ENCODE peak calls at places on chromosomes 5 and 9, in ten cellular contexts. Y is frontal cortex; F is neuronal stem cell; I is CD4-positive, alpha-beta memory T cell; J is aorta; V is germinal center; M is GM12864; Q is GDM1; W is NCI-H510A treated with DMSO at 0.1 percent for 48 hours; X is AG08396. K is an unnamed sample.
A peak's percentile ranks its signal among the peaks of the same experiment; 100 is the strongest.

GRCh38 chr5:107542428-107542827 is 128.3 kb downstream of the EFNA5 start:
- DNase-seq in I (no peak), W (peak; percentile 20), Y (no peak), X (peak; percentile 39), J (peak; percentile 86), M (no peak), V (no peak), F (no peak), Q (no peak), K (no peak)

GRCh38 chr5:152264656-152265055 is 140.4 kb downstream of the NMUR2 start:
- DNase-seq in I (no peak), J (no peak), Y (no peak), W (no peak), Q (no peak), F (no peak), V (no peak), X (no peak), M (no peak), K (no peak)

GRCh38 chr9:127918201-127919107 is 1.6 kb upstream of the ST6GALNAC4 start:
- DNase-seq in M (no peak), F (no peak), Q (peak; percentile 23), X (no peak), Y (no peak), I (no peak), J (peak; percentile 71), W (no peak), V (no peak), K (no peak)

GRCh38 chr5:104179057-104179456 is 616.5 kb upstream of the NUDT12 start:
- DNase-seq in M (peak; percentile 19), J (no peak), Q (peak; percentile 79), I (no peak), V (no peak), X (peak; percentile 23), F (no peak), Y (peak; percentile 6), W (no peak), K (peak; percentile 73)

GRCh38 chr9:131402073-131402472 is 8.2 kb downstream of the PRRC2B start:
- DNase-seq in J (peak; percentile 37), V (no peak), Y (no peak), W (peak; percentile 55), M (no peak), F (no peak), X (no peak), Q (no peak), I (no peak), K (no peak)

GRCh38 chr9:101582593-101582992 is 12.2 kb downstream of the PPP3R2 start:
- DNase-seq in I (no peak), F (no peak), W (no peak), M (no peak), Q (no peak), J (no peak), X (peak; percentile 20), Y (no peak), V (no peak), K (no peak)

GRCh38 chr5:53170748-53171349 is 61.3 kb upstream of the MOCS2 start:
- DNase-seq in J (no peak), X (peak; percentile 32), W (peak; percentile 13), Q (no peak), V (no peak), I (no peak), Y (no peak), M (peak; percentile 1), F (peak; percentile 17), K (peak; percentile 37)

GRCh38 chr5:181181650-181182565 is 23.1 kb downstream of the TRIM7 start:
- DNase-seq in F (no peak), J (peak; percentile 78), Q (no peak), W (no peak), X (peak; percentile 61), I (peak; percentile 77), M (no peak), V (no peak), Y (no peak), K (peak; percentile 64)

GRCh38 chr5:16540421-16540820 is 74.8 kb upstream of the ZNF622 start:
- DNase-seq in V (no peak), J (no peak), X (peak; percentile 47), F (no peak), I (no peak), M (no peak), Q (no peak), W (no peak), Y (no peak), K (no peak)

GRCh38 chr9:130128251-130128650 is 44.0 kb upstream of the NCS1 start:
- DNase-seq in F (no peak), J (no peak), X (no peak), I (peak; percentile 86), Q (peak; percentile 50), W (no peak), M (peak; percentile 38), V (peak; percentile 47), Y (no peak), K (peak; percentile 98)

GRCh38 chr5:80689627-80690026 is 34.8 kb upstream of the DHFR start:
- DNase-seq in W (no peak), J (no peak), M (no peak), F (no peak), V (no peak), Q (no peak), X (no peak), I (no peak), Y (no peak), K (no peak)

GRCh38 chr5:107864793-107865192 is 194.1 kb upstream of the EFNA5 start:
- DNase-seq in F (no peak), X (peak; percentile 24), J (no peak), I (no peak), V (no peak), W (no peak), M (no peak), Y (no peak), Q (no peak), K (no peak)

GRCh38 chr9:72476617-72477375 is 44.6 kb upstream of the TMC1 start:
- DNase-seq in Q (no peak), J (no peak), V (no peak), I (peak; percentile 1), F (no peak), Y (no peak), M (no peak), X (peak; percentile 45), W (peak; percentile 13), K (no peak)

K was measured in Jurkat, Clone E6-1.